ENCODE peak calls at places on chromosome 11, in nine cellular contexts. O, R, P, V, T, D, M, B and C are unnamed samples.

GRCh38 chr11:69443968-69444364 is 37.5 kb upstream of the LINC01488 start:
- DNase-seq in O (no peak), R (no peak), P (no peak), V (no peak), T (no peak), D (no peak), M (no peak), B (no peak), C (no peak)

GRCh38 chr11:131195801-131196517 is 174.5 kb upstream of the NTM start:
- DNase-seq in O (no peak), R (peak; percentile 62), P (no peak), V (no peak), T (no peak), D (peak; percentile 61), M (no peak), B (no peak), C (no peak)

GRCh38 chr11:44066732-44067131 is 662 bp downstream of the ACCS start:
- DNase-seq in O (peak; percentile 0), R (peak; percentile 89), P (peak; percentile 54), V (no peak), T (no peak), D (no peak), M (no peak), B (no peak), C (no peak)

GRCh38 chr11:102620179-102620578 is 5.0 kb downstream of the MMP20 start:
- DNase-seq in O (no peak), R (no peak), P (no peak), V (no peak), T (no peak), D (no peak), M (no peak), B (no peak), C (no peak)

GRCh38 chr11:33773399-33774355 is 643 bp downstream of the FBXO3 start:
- DNase-seq in O (no peak), R (no peak), P (no peak), V (peak; percentile 60), T (peak; percentile 58), D (peak; percentile 47), M (peak; percentile 39), B (no peak), C (peak; percentile 16)

GRCh38 chr11:783581-784015 is 6.3 kb downstream of the CEND1 start:
- DNase-seq in O (no peak), R (peak; percentile 80), P (peak; percentile 56), V (no peak), T (peak; percentile 94), D (peak; percentile 89), M (peak; percentile 89), B (peak; percentile 92), C (peak; percentile 60)

GRCh38 chr11:35548925-35549561 is 23.6 kb upstream of the PAMR1 start:
- DNase-seq in O (no peak), R (no peak), P (no peak), V (no peak), T (peak; percentile 92), D (no peak), M (no peak), B (no peak), C (peak; percentile 99)

GRCh38 chr11:33933607-33934006 is 41.7 kb upstream of the LMO2 start:
- DNase-seq in O (no peak), R (no peak), P (no peak), V (no peak), T (no peak), D (no peak), M (no peak), B (no peak), C (no peak)

GRCh38 chr11:62141111-62142042 is 17.6 kb downstream of the INCENP start:
- DNase-seq in O (no peak), R (no peak), P (no peak), V (no peak), T (no peak), D (no peak), M (peak; percentile 13), B (no peak), C (no peak)

GRCh38 chr11:6405039-6405667 is 13.7 kb downstream of the APBB1 start:
- DNase-seq in O (no peak), R (no peak), P (no peak), V (no peak), T (peak; percentile 90), D (peak; percentile 47), M (no peak), B (no peak), C (no peak)

GRCh38 chr11:59939482-59939881 is 1.2 kb downstream of the OOSP1 start:
- DNase-seq in O (no peak), R (no peak), P (no peak), V (no peak), T (no peak), D (no peak), M (no peak), B (no peak), C (no peak)

GRCh38 chr11:110098645-110099044 is 5.5 kb downstream of the ZC3H12C start:
- DNase-seq in O (no peak), R (peak; percentile 85), P (no peak), V (no peak), T (no peak), D (no peak), M (no peak), B (no peak), C (no peak)

GRCh38 chr11:121590772-121591404 is 138.1 kb upstream of the SORL1-AS1 start:
- DNase-seq in O (no peak), R (no peak), P (no peak), V (no peak), T (no peak), D (no peak), M (no peak), B (no peak), C (no peak)

GRCh38 chr11:14578551-14578956 is 58.4 kb upstream of the PSMA1 start:
- DNase-seq in O (no peak), R (peak; percentile 22), P (no peak), V (peak; percentile 65), T (no peak), D (no peak), M (peak; percentile 5), B (no peak), C (no peak)

GRCh38 chr11:55669376-55669775 is 7.4 kb downstream of the OR4C6 start:
- DNase-seq in O (no peak), R (no peak), P (no peak), V (no peak), T (no peak), D (no peak), M (no peak), B (no peak), C (no peak)
- H3K9me3 ChIP-seq in O (no peaks in the 10 kb centered on the region), R (no peaks in the 10 kb centered on the region), P (peaks cover 2% of the 10 kb centered on the region), V (no peaks in the 10 kb centered on the region), T (peaks cover 6% of the 10 kb centered on the region), D (no peaks in the 10 kb centered on the region), M (peaks cover 3% of the 10 kb centered on the region), B (no peaks in the 10 kb centered on the region), C (no peaks in the 10 kb centered on the region)

GRCh38 chr11:114284021-114284420 is 12.2 kb upstream of the NNMT start:
- DNase-seq in O (no peak), R (no peak), P (no peak), V (no peak), T (no peak), D (no peak), M (no peak), B (no peak), C (no peak)

GRCh38 chr11:114287154-114287553 is 9.0 kb upstream of the NNMT start:
- DNase-seq in O (no peak), R (no peak), P (no peak), V (no peak), T (no peak), D (no peak), M (no peak), B (no peak), C (no peak)

GRCh38 chr11:114283422-114283821 is 12.8 kb upstream of the NNMT start:
- DNase-seq in O (no peak), R (no peak), P (no peak), V (no peak), T (no peak), D (no peak), M (no peak), B (no peak), C (no peak)

GRCh38 chr11:114284914-114285313 is 11.3 kb upstream of the NNMT start:
- DNase-seq in O (no peak), R (no peak), P (no peak), V (no peak), T (no peak), D (no peak), M (no peak), B (no peak), C (no peak)

DNA sequence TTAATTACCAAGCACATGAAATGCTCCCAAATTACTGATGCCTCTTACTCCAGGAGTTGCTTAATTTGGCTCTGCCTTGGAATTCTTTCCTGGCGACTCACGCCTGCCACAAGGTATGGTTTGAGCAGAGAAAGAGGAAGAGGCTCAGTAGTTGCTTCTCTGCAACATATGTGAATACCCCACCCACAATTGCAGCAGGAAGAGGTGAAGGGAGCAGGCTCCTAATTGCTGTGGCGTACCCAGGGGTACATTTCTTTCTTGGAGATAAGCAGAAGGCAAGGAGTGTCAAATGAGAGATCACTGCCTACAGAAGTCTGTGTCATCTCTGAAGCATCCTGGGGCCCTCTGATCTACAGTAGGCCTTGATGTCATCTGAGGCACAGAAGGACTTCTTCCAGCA is 10.6 kb upstream of the NNMT start:
- DNase-seq in O (no peak), R (peak; percentile 87), P (no peak), V (no peak), T (no peak), D (no peak), M (no peak), B (no peak), C (no peak)
- H3K4me1 ChIP-seq in O (peaks cover 31% of the 10 kb centered on the region), R (peaks cover 62% of the 10 kb centered on the region), P (no peaks in the 10 kb centered on the region), V (no peaks in the 10 kb centered on the region), T (peaks cover 16% of the 10 kb centered on the region), D (peaks cover 17% of the 10 kb centered on the region), M (no peaks in the 10 kb centered on the region), B (peaks cover 24% of the 10 kb centered on the region), C (peaks cover 6% of the 10 kb centered on the region)

DNA sequence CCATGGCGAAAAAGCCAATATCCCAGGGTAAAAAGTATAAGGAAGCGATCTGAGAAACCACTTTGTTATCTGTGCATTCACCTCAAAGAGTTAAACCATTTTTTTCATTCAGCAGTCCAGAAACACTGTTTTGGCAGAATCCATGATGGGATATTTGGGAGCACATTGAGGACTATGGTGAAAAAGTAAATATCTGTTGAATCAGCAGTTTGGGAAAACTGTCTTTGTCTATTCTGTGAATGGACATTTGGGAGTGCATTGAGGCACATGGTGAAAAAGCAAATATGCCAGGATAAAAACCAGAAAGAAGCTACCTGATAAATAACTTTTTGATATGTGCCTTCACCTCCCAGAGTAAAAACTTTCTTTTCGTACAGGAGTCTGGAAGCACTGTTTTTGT is 187.4 kb downstream of the OR4A47 start:
- DNase-seq in O (no peak), R (no peak), P (no peak), V (no peak), T (no peak), D (no peak), M (no peak), B (no peak), C (no peak)
- H3K9me3 ChIP-seq in O (no peaks in the 10 kb centered on the region), R (peaks cover 11% of the 10 kb centered on the region), P (no peaks in the 10 kb centered on the region), V (no peaks in the 10 kb centered on the region), T (peaks cover 15% of the 10 kb centered on the region), D (peaks cover 39% of the 10 kb centered on the region), M (no peaks in the 10 kb centered on the region), B (peaks cover 15% of the 10 kb centered on the region), C (no peaks in the 10 kb centered on the region)

GRCh38 chr11:128610765-128611617 is 23.6 kb upstream of the ETS1 start:
- DNase-seq in O (no peak), R (no peak), P (no peak), V (peak; percentile 13), T (no peak), D (no peak), M (no peak), B (no peak), C (no peak)
- H3K4me1 ChIP-seq in O (no peaks in the 10 kb centered on the region), R (no peaks in the 10 kb centered on the region), P (no peaks in the 10 kb centered on the region), V (peaks cover 52% of the 10 kb centered on the region), T (peaks cover 16% of the 10 kb centered on the region), D (peaks cover 21% of the 10 kb centered on the region), M (peaks cover 41% of the 10 kb centered on the region), B (peaks cover 16% of the 10 kb centered on the region), C (no peaks in the 10 kb centered on the region)

GRCh38 chr11:55054723-55055122 is 207.2 kb upstream of the TRIM48 start:
- DNase-seq in O (no peak), R (no peak), P (no peak), V (no peak), T (no peak), D (no peak), M (no peak), B (no peak), C (no peak)
- H3K9me3 ChIP-seq in O (peaks cover 20% of the 10 kb centered on the region), R (peaks cover 90% of the 10 kb centered on the region), P (no peaks in the 10 kb centered on the region), V (peaks cover 4% of the 10 kb centered on the region), T (peaks cover 89% of the 10 kb centered on the region), D (peaks cover 67% of the 10 kb centered on the region), M (no peaks in the 10 kb centered on the region), B (peaks cover 57% of the 10 kb centered on the region), C (peaks cover 8% of the 10 kb centered on the region)